ENCODE peak calls at places on chromosomes 5 and 9, in eight cellular contexts. L is transverse colon, P is stomach, Q is K562, W is SK-N-SH, C is ovary, Z is H1, V is A549. H is an unnamed sample. For H3K4me1, the result is how much of the 10 kb centered on the place peaks cover.

GRCh38 chr5:15499528-15500325 is at the start of gene FBXL7:
- DNase-seq in L (peak), P (peak), Q (no peak), W (peak), C (peak), Z (peak), V (peak), H (peak)

GRCh38 chr9:136545065-136545965 is 533 bp downstream of the NOTCH1 start:
- DNase-seq in L (no peak), P (no peak), Q (peak), W (peak), C (no peak), Z (no peak), V (no peak), H (no peak)

GRCh38 chr5:79707535-79707934 is 17.9 kb downstream of the CMYA5 start:
- DNase-seq in L (no peak), P (no peak), Q (no peak), W (no peak), C (no peak), Z (no peak), V (no peak), H (no peak)

GRCh38 chr9:13485068-13485596 is 205.6 kb upstream of the MPDZ start:
- DNase-seq in L (peak), P (no peak), Q (no peak), W (no peak), C (peak), Z (no peak), V (no peak), H (peak)

GRCh38 chr5:136174021-136174659 is 18.8 kb downstream of the SMIM32 start:
- DNase-seq in L (no peak), P (no peak), Q (peak), W (peak), C (no peak), Z (no peak), V (peak), H (no peak)

GRCh38 chr5:33649801-33650482 is 209.2 kb downstream of the TARS1 start:
- DNase-seq in L (no peak), P (no peak), Q (no peak), W (no peak), C (no peak), Z (no peak), V (no peak), H (no peak)

GRCh38 chr5:120528609-120529008 is 64.5 kb downstream of the PRR16 start:
- DNase-seq in L (no peak), P (no peak), Q (no peak), W (no peak), C (no peak), Z (no peak), V (no peak), H (no peak)

GRCh38 chr5:124111886-124112285 is 599.9 kb downstream of the CSNK1G3 start:
- DNase-seq in L (no peak), P (no peak), Q (no peak), W (no peak), C (no peak), Z (no peak), V (no peak), H (no peak)

GRCh38 chr9:113464672-113465271 is 1.2 kb downstream of the RGS3 start:
- DNase-seq in L (no peak), P (no peak), Q (no peak), W (no peak), C (no peak), Z (peak), V (no peak), H (peak)

GRCh38 chr9:76459691-76460635 is 981 bp downstream of the GCNT1 start:
- DNase-seq in L (peak), P (peak), Q (peak), W (peak), C (peak), Z (peak), V (peak), H (no peak)

GRCh38 chr5:176806137-176806536 is 4.2 kb upstream of the UNC5A start:
- DNase-seq in L (no peak), P (no peak), Q (no peak), W (no peak), C (no peak), Z (no peak), V (no peak), H (no peak)

GRCh38 chr9:89328064-89328463 is 9.8 kb downstream of the SECISBP2 start:
- DNase-seq in L (no peak), P (no peak), Q (no peak), W (no peak), C (no peak), Z (no peak), V (no peak), H (no peak)

GRCh38 chr5:123665822-123666371 is 153.9 kb downstream of the CSNK1G3 start:
- DNase-seq in L (no peak), P (no peak), Q (no peak), W (no peak), C (no peak), Z (no peak), V (no peak), H (no peak)

GRCh38 chr9:122379340-122379739 is 8.5 kb downstream of the PTGS1 start:
- DNase-seq in L (no peak), P (no peak), Q (peak), W (no peak), C (no peak), Z (no peak), V (no peak), H (no peak)

DNA sequence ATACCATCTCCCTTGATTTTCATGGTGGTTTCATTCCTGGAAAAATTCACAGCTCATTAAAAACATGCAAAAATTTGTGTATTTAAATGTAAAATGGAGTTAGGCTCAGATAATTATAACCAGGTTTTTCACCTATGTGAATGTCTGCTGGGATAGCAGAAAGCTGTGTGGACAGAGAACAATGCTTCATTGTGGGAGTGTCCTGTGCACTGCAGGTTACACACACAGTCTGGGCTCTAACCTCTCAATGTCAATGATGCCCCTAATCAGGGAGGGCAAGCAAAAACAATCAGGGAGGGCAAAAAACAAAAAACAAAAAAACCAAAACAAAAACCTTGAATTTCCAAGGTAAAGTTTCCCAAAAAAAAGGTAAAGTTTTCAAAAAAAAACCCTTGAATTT is 158.9 kb upstream of the KLF9 start:
- DNase-seq in L (no peak), P (no peak), Q (no peak), W (no peak), C (no peak), Z (no peak), V (no peak), H (no peak)
- TF ChIP-seq EP300 in L (no peak), P (no peak), Q (no peak), W (no peak), C (no peak), Z (no peak), V (no peak), H (no peak)

GRCh38 chr9:78692871-78693270 is 395.9 kb downstream of the PSAT1 start:
- DNase-seq in L (no peak), P (no peak), Q (no peak), W (no peak), C (no peak), Z (no peak), V (no peak), H (no peak)
- H3K4me1 ChIP-seq in L (under half), P (under half), Q (under half), W (under half), C (under half), Z (under half), V (under half), H (under half)

GRCh38 chr9:742104-742503 is 99.4 kb upstream of the DMRT1 start:
- DNase-seq in L (no peak), P (no peak), Q (no peak), W (no peak), C (no peak), Z (no peak), V (no peak), H (peak)
- TF ChIP-seq EP300 in L (no peak), P (no peak), Q (no peak), W (no peak), C (no peak), Z (no peak), V (no peak), H (no peak)

GRCh38 chr5:53031695-53032096 is 42.5 kb downstream of the ITGA2 start:
- DNase-seq in L (no peak), P (no peak), Q (no peak), W (peak), C (no peak), Z (no peak), V (peak), H (no peak)
- H3K4me1 ChIP-seq in L (under half), P (under half), Q (under half), W (half or more), C (under half), Z (under half), V (half or more), H (under half)

GRCh38 chr9:126470251-126470993 is 143.3 kb upstream of the LMX1B start:
- DNase-seq in L (no peak), P (no peak), Q (no peak), W (no peak), C (no peak), Z (no peak), V (no peak), H (no peak)
- TF ChIP-seq EP300 in L (no peak), P (no peak), Q (no peak), W (no peak), C (no peak), Z (no peak), V (no peak), H (no peak)

GRCh38 chr5:138954257-138955012 is 79.3 kb upstream of the LRRTM2 start:
- DNase-seq in L (no peak), P (peak), Q (no peak), W (no peak), C (no peak), Z (no peak), V (no peak), H (peak)
- H3K4me1 ChIP-seq in L (under half), P (half or more), Q (under half), W (under half), C (under half), Z (under half), V (under half), H (under half)

GRCh38 chr9:110103257-110103656 is 104.7 kb downstream of the C9orf152 start:
- DNase-seq in L (no peak), P (no peak), Q (no peak), W (no peak), C (no peak), Z (no peak), V (no peak), H (no peak)

GRCh38 chr9:110105107-110105506 is 102.9 kb downstream of the C9orf152 start:
- DNase-seq in L (no peak), P (no peak), Q (no peak), W (no peak), C (no peak), Z (no peak), V (no peak), H (no peak)

GRCh38 chr9:110104201-110104845 is 103.6 kb downstream of the C9orf152 start:
- DNase-seq in L (no peak), P (no peak), Q (no peak), W (no peak), C (no peak), Z (no peak), V (no peak), H (no peak)

GRCh38 chr9:110099236-110099741 is 108.7 kb downstream of the C9orf152 start:
- DNase-seq in L (no peak), P (no peak), Q (no peak), W (peak), C (no peak), Z (no peak), V (no peak), H (no peak)

GRCh38 chr9:110101531-110102161 is 106.3 kb downstream of the C9orf152 start:
- DNase-seq in L (peak), P (no peak), Q (no peak), W (no peak), C (no peak), Z (no peak), V (no peak), H (no peak)
- TF ChIP-seq EP300 in L (no peak), P (no peak), Q (no peak), W (no peak), C (no peak), Z (no peak), V (no peak), H (no peak)

GRCh38 chr5:68260455-68260854 is 44.9 kb downstream of the PIK3R1 start:
- DNase-seq in L (no peak), P (no peak), Q (no peak), W (no peak), C (no peak), Z (no peak), V (no peak), H (no peak)
- H3K4me1 ChIP-seq in L (under half), P (half or more), Q (under half), W (under half), C (under half), Z (under half), V (under half), H (under half)

GRCh38 chr5:52655163-52655562 is 132.6 kb upstream of the ITGA1 start:
- DNase-seq in L (no peak), P (no peak), Q (no peak), W (no peak), C (no peak), Z (no peak), V (no peak), H (no peak)

GRCh38 chr5:52660621-52661020 is 127.1 kb upstream of the ITGA1 start:
- DNase-seq in L (no peak), P (no peak), Q (no peak), W (no peak), C (no peak), Z (no peak), V (no peak), H (no peak)

GRCh38 chr5:52658266-52658665 is 129.4 kb upstream of the ITGA1 start:
- DNase-seq in L (no peak), P (no peak), Q (no peak), W (peak), C (no peak), Z (no peak), V (no peak), H (no peak)

GRCh38 chr5:52661903-52662302 is 125.8 kb upstream of the ITGA1 start:
- DNase-seq in L (no peak), P (no peak), Q (no peak), W (no peak), C (no peak), Z (no peak), V (no peak), H (no peak)

GRCh38 chr5:52657231-52657645 is 130.5 kb upstream of the ITGA1 start:
- DNase-seq in L (no peak), P (no peak), Q (peak), W (peak), C (no peak), Z (no peak), V (peak), H (no peak)
- TF ChIP-seq EP300 in L (no peak), P (no peak), Q (no peak), W (no peak), C (no peak), Z (no peak), V (no peak), H (no peak)

DNA sequence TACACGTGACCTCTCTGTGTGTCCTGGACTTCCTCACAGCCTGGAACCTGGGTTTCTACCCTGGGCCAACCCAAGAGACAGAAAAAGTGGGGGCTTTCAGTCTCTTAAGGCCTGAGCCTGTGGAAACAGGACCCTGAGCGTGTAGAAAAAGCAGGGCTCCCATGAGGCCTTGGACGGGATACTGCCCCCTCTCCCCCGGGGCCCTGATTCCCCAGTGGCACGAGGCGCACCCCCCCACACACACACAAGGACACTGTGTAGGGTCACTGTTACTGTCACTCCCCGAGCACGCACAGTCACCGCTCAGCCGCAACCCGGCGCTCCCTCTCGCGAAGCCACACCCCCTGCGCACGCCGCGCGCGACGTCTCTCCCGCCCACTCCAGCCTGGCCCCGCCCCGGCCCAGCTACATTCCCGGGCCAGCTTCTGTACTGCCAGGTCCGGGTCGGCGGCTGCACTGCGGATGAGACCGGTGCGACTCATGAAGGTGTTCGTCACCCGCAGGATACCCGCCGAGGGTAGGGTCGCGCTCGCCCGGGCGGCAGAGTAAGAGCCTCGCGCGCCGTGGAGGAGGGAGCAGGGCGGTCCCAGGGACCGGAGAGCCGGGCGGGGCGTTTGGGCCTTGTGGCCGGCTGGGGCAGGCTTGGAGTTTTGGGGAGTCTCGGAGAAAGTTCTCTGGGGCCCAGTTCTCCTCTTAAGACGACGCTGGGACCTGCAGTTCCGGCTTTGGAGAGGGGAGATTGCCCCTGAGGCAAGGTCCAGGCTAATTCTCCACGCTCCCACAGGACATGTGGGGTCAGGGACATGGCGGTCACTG is at the start of gene GRHPR:
- DNase-seq in L (peak), P (peak), Q (peak), W (peak), C (peak), Z (peak), V (peak), H (peak)
- H3K4me1 ChIP-seq in L (under half), P (under half), Q (under half), W (under half), C (under half), Z (under half), V (under half), H (under half)

H was measured in sigmoid colon.